ENCODE peak calls at places on chromosomes 16 and 17, in nine cellular contexts. D, E, K, Y, L, G, M, N and S are unnamed samples. For H3K9me3, the result is how much of the 10 kb centered on the place peaks cover.

GRCh38 chr17:29251184-29251583 is 4.5 kb downstream of the CRYBA1 start:
- DNase-seq in M (no peak), E (no peak), Y (no peak), G (no peak), N (no peak), L (no peak), K (no peak), D (no peak), S (no peak)

GRCh38 chr17:17126131-17127110 is 79.7 kb downstream of the PLD6 start:
- DNase-seq in M (no peak), G (no peak), Y (no peak), K (no peak), E (no peak), L (no peak), N (no peak), D (no peak), S (no peak)

GRCh38 chr17:5832886-5833285 is 237.3 kb upstream of the WSCD1 start:
- DNase-seq in E (no peak), D (no peak), K (no peak), G (peak), Y (no peak), L (no peak), M (peak), N (no peak), S (no peak)

GRCh38 chr17:59425085-59425901 is 93.8 kb downstream of the YPEL2 start:
- DNase-seq in G (peak), L (peak), Y (no peak), N (peak), D (no peak), E (no peak), K (peak), M (no peak), S (peak)

GRCh38 chr16:52581530-52581929 is 34.6 kb upstream of the TOX3 start:
- DNase-seq in L (no peak), D (no peak), M (peak), E (no peak), Y (no peak), G (no peak), N (no peak), K (no peak), S (no peak)

GRCh38 chr17:7477392-7478275 is 1.8 kb downstream of the ZBTB4 start:
- DNase-seq in L (no peak), N (no peak), K (peak), Y (peak), M (peak), E (no peak), D (peak), G (peak), S (peak)

GRCh38 chr16:73092236-73092781 is 44.4 kb upstream of the ZFHX3 start:
- DNase-seq in L (no peak), G (peak), E (no peak), Y (no peak), N (no peak), M (no peak), K (no peak), D (no peak), S (peak)

GRCh38 chr16:31331141-31331764 is 23.7 kb upstream of the ITGAX start:
- DNase-seq in M (no peak), G (no peak), N (no peak), D (no peak), L (no peak), E (peak), K (peak), Y (no peak), S (no peak)

GRCh38 chr17:39820541-39820940 is 43.6 kb downstream of the IKZF3 start:
- DNase-seq in D (no peak), K (no peak), N (no peak), G (no peak), M (no peak), Y (no peak), L (no peak), E (no peak), S (no peak)

GRCh38 chr17:65170839-65171238 is 33.7 kb downstream of the RGS9 start:
- DNase-seq in G (peak), N (no peak), D (peak), M (peak), E (no peak), Y (peak), K (no peak), L (no peak), S (no peak)

GRCh38 chr17:28910534-28910933 is 7.7 kb upstream of the DHRS13 start:
- DNase-seq in G (no peak), M (no peak), N (no peak), D (no peak), K (no peak), Y (no peak), L (no peak), E (no peak), S (no peak)

GRCh38 chr17:7992516-7992915 is 9.9 kb upstream of the GUCY2D start:
- DNase-seq in M (no peak), K (peak), Y (no peak), L (no peak), E (no peak), N (no peak), D (no peak), G (no peak), S (peak)

GRCh38 chr16:24993722-24994686 is 21.2 kb downstream of the ARHGAP17 start:
- DNase-seq in E (no peak), D (no peak), L (no peak), Y (peak), G (peak), K (no peak), N (no peak), M (peak), S (no peak)

GRCh38 chr17:50346313-50347086 is 574 bp downstream of the XYLT2 start:
- DNase-seq in L (no peak), D (no peak), E (peak), M (no peak), K (peak), Y (peak), N (peak), G (peak), S (peak)

GRCh38 chr17:48181653-48182052 is 74.1 kb downstream of the SNX11 start:
- DNase-seq in K (no peak), G (peak), M (peak), N (no peak), L (no peak), D (no peak), Y (no peak), E (no peak), S (no peak)

GRCh38 chr16:11251525-11252481 is 4.2 kb downstream of the SOCS1 start:
- DNase-seq in E (peak), L (no peak), G (no peak), Y (no peak), K (no peak), N (no peak), D (no peak), M (no peak), S (peak)
- TF ChIP-seq POLR2A in E (peak), L (no peak), G (no peak), Y (no peak), K (no peak), N (no peak), D (no peak), M (no peak), S (peak)

GRCh38 chr17:73342549-73343167 is 30.9 kb upstream of the CDC42EP4 start:
- DNase-seq in E (no peak), L (no peak), K (no peak), G (no peak), D (no peak), M (peak), N (no peak), Y (no peak), S (no peak)
- TF ChIP-seq CTCF in E (no peak), L (no peak), K (no peak), G (no peak), D (peak), M (peak), N (peak), Y (no peak), S (no peak)

GRCh38 chr17:61496174-61496956 is 44.1 kb downstream of the TBX4 start:
- DNase-seq in G (no peak), N (no peak), Y (no peak), M (no peak), D (no peak), L (no peak), K (no peak), E (no peak), S (no peak)
- H3K9me3 ChIP-seq in G (under half), N (under half), Y (under half), M (under half), D (under half), L (under half), K (under half), E (under half), S (under half)

DNA sequence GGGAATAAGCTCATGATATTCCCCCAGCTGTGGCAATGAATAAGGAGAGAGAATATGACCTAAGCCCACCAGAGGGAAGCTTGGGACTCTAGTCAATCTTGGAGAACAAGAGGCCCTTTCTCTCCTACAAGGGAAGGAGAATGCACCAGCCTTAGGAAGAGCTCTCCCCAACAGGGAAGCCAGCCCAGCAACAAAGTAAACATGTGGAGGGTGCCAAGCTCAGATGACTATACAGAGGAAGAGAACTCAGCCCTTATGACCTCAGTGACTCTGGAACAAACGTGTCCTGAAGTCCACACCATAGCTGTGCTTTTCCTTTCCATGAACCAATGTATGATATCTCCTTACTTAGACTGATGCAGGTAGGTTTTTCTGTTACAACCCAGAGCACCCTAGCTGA is 219.7 kb downstream of the GSG1L start:
- DNase-seq in Y (no peak), K (no peak), L (no peak), G (no peak), E (no peak), N (no peak), D (no peak), M (no peak), S (no peak)
- TF ChIP-seq POLR2A in Y (no peak), K (no peak), L (no peak), G (no peak), E (no peak), N (no peak), D (no peak), M (no peak), S (no peak)

GRCh38 chr17:78174870-78175642 is 6.7 kb downstream of the SYNGR2 start:
- DNase-seq in G (no peak), N (no peak), Y (no peak), E (no peak), K (no peak), D (peak), M (no peak), L (no peak), S (no peak)

GRCh38 chr17:78174332-78174869 is 6.0 kb downstream of the SYNGR2 start:
- DNase-seq in Y (peak), M (peak), E (peak), D (peak), G (peak), K (peak), L (peak), N (peak), S (peak)

GRCh38 chr17:78175643-78175981 is 7.2 kb downstream of the SYNGR2 start:
- DNase-seq in N (no peak), M (no peak), D (no peak), E (no peak), L (no peak), Y (no peak), K (no peak), G (no peak), S (no peak)

GRCh38 chr17:78179372-78179771 is 7.5 kb downstream of the TK1 start:
- DNase-seq in N (peak), Y (peak), K (no peak), D (peak), M (no peak), E (no peak), G (no peak), L (peak), S (no peak)

DNA sequence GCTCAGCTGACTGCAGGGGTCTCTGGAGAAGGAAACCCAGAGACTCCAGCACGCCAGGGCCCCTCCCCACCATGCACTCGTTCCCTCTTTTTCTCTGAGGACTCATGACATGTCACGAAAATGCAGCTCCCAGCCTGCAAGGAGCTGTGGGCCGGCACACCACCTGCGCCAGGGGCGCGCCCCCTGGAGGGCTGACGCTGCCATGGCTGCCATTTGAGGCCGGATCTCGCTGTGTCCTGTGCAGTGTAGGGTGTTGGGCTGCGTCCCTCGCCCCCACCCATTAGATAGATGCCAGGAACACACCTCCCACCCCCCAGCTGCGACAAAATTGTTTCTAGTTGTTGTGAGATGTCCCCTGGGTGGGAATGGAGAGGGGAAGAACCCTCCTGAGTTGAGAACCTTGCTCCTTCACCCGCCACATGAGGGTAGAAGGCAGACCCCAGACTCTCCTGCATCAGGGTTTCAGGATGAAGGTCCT is 8.2 kb downstream of the SYNGR2 start:
- DNase-seq in E (peak), Y (peak), M (peak), K (peak), D (no peak), N (peak), G (peak), L (peak), S (peak)
- TF ChIP-seq CTCF in E (peak), Y (peak), M (peak), K (peak), D (peak), N (peak), G (peak), L (peak), S (peak)

GRCh38 chr16:35733971-35734702 is 2274.7 kb downstream of the TP53TG3F start:
- DNase-seq in M (no peak), G (no peak), L (no peak), N (no peak), K (no peak), Y (no peak), D (no peak), E (no peak), S (no peak)

GRCh38 chr16:35734728-35735402 is 2275.5 kb downstream of the TP53TG3F start:
- DNase-seq in K (no peak), M (no peak), D (no peak), L (no peak), N (no peak), E (no peak), Y (no peak), G (no peak), S (peak)

GRCh38 chr16:35731341-35732040 is 2272.1 kb downstream of the TP53TG3F start:
- DNase-seq in D (no peak), Y (no peak), N (no peak), G (no peak), K (no peak), L (no peak), E (no peak), M (no peak), S (no peak)

GRCh38 chr16:35732046-35732810 is 2272.8 kb downstream of the TP53TG3F start:
- DNase-seq in K (no peak), Y (no peak), E (no peak), G (no peak), L (no peak), D (no peak), M (no peak), N (no peak), S (no peak)

DNA sequence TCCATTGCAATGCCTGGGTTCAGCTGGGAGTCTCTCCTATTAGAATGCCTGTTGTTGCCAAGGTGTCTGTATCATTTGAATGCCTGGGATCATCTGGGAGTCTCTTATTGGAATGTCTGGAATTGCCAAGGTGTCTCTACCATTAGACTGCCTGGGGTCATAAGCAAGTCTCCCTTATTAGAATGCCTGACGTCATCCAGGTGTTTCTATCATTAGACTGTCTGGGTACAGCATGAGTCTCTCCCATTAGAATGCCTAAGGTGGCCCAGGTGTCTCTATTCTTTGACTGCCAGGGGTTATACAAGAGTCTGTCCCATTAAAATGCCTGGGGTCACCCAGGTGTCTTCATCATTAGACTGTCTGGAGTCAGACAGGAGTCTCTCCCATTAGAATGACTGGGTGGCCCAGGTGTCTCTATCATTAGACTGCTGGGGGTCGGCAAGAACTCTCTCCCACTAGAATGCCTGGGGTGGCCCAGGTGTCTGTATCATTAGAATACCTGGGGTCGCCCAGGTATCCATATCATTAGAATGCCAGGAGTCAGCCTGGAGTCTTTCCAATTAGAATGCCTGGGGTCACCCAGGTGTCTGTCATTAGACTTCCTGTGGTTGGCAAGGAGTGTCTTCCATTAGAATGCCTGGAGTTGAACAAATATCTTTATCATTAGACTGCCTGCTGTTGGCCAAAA is 2274.0 kb downstream of the TP53TG3F start:
- DNase-seq in K (no peak), M (no peak), N (no peak), L (no peak), E (no peak), G (no peak), D (no peak), Y (no peak), S (no peak)
- H3K9me3 ChIP-seq in K (under half), M (under half), N (under half), L (half or more), E (under half), G (under half), D (under half), Y (under half), S (under half)

GRCh38 chr17:74210191-74211140 is 2.9 kb upstream of the TTYH2 start:
- DNase-seq in E (peak), Y (peak), L (peak), G (peak), D (peak), N (peak), K (peak), M (peak), S (peak)
- TF ChIP-seq POLR2A in E (no peak), Y (no peak), L (no peak), G (peak), D (no peak), N (no peak), K (no peak), M (no peak), S (no peak)

DNA sequence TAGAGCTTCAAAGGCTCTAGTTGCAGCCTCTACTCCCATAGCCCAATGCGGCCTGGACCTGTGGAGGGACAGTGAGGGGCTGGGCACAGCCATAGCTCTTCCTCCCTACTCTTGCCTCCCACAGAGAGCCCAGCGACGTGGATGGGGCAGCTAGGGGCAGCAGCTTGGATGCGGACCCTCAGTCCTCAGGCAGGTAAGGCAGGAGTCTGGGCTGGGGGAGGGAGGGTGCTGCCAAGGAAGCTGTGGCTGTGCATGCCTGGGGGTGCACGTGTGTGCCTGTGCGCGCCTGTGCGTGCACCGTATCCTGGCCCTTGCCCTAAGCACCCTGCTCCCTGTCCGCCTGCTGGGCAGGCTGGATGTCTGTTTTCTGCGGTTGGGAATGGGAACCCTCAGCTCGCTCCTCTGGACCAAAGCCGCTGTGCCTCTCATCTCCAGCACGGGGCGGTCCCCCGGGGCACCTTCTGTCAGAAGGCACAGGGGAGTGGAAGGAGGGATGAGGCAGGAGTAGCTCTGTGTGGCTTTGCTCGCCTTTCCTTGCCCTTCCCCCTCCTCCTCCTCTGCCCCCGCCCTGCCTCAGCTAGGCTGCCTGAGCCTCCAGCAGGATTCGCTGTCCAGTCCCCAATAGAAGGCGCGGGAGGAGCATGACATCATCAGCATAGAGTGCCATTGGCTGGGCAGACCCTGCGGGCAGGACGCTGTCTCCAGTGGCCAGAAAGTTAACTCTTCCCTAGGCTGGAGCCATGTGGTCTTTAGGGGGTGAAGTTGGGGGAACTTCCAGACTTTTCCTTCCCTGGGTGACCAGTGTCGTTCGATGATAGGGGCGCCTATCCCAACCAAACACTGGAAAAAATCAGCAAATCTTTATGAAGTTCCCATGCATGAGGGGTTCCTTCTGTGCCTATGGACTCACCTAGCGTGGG is 797 bp downstream of the PRCD start:
- DNase-seq in Y (peak), K (peak), G (peak), D (peak), L (peak), M (peak), E (peak), N (peak), S (peak)
- TF ChIP-seq CTCF in Y (peak), K (peak), G (no peak), D (peak), L (peak), M (no peak), E (no peak), N (peak), S (no peak)

DNA sequence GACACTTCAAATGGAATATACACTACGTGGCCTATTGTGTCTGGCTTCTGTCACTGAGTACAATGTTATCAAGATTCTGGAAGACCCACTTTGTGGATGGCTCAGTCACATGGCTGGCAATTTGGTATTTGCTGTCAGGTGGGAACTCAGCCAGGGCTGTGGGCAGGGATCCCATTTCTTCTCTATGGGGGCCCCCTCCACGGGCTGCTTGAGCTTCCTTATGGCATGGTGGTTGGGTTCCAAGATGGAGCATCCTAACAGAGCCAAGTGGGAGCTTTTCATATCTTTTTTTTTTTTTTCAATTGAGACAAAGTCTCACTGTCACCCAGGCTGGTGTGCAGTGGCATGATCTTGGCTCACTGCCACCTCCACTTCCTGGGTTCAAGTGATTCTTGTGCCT is 18.0 kb upstream of the CEP20 start:
- DNase-seq in N (no peak), L (no peak), M (no peak), G (no peak), Y (no peak), K (peak), D (no peak), E (no peak), S (no peak)
- H3K9me3 ChIP-seq in N (under half), L (under half), M (under half), G (under half), Y (under half), K (under half), D (under half), E (under half), S (under half)